ENCODE peak calls at places on chromosomes 4 and X, in seven cellular contexts. U is mesenchymal stem cell, L is fibroblast of lung, T is esophagus squamous epithelium, B is iPS DF 6.9, H is suprapubic skin, F is left lung. P is an unnamed sample. For H3K9me3 and H3K4me1, the result is how much of the 10 kb centered on the place peaks cover.

GRCh38 chr4:74338792-74339333 is 26.1 kb upstream of the EREG start:
- DNase-seq in U (peak), B (no peak), H (no peak), F (no peak), L (no peak), T (no peak), P (no peak)

GRCh38 chr4:149549911-149550310 is 265.7 kb downstream of the IQCM start:
- DNase-seq in U (no peak), H (no peak), B (peak), F (no peak), T (no peak), L (peak), P (no peak)

GRCh38 chrX:112753116-112753515 is 73.4 kb upstream of the LHFPL1 start:
- DNase-seq in L (no peak), H (no peak), F (no peak), T (no peak), U (no peak), B (no peak), P (no peak)

GRCh38 chr4:93416337-93417102 is 412.0 kb upstream of the ATOH1 start:
- DNase-seq in H (no peak), U (no peak), T (no peak), L (peak), B (no peak), F (no peak), P (no peak)

GRCh38 chrX:130106071-130106470 is 4.2 kb downstream of the ELF4 start:
- DNase-seq in F (no peak), U (no peak), T (no peak), B (no peak), L (no peak), H (no peak), P (no peak)

GRCh38 chrX:72258174-72258573 is 18.9 kb downstream of the RPS4X start:
- DNase-seq in U (peak), H (no peak), T (no peak), B (no peak), L (peak), F (no peak), P (no peak)

GRCh38 chrX:55340896-55341433 is 76.2 kb upstream of the PAGE3 start:
- DNase-seq in L (no peak), F (no peak), U (no peak), B (no peak), T (no peak), H (no peak), P (no peak)

GRCh38 chr4:119050501-119051090 is 85.0 kb upstream of the MYOZ2 start:
- DNase-seq in U (no peak), T (no peak), H (no peak), B (no peak), L (peak), F (no peak), P (no peak)

DNA sequence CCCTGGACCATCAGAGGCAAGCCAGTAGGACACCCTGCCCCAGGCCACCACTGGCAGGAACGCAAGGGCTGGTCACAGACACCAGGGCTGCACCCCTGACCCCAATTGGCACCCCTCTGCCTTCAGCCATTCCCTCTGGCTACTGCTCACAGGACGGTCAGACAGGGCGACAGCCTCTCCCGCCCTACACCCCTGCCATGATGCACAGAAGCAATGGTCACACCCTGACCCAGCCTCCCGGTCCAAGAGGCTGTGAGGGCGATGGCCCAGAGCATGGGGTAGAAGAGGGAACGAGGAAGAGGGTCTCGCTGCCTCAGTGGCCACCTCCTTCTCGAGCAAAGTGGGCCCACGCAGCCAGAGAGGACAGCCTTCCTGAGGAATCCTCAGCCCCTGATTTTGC is 143.5 kb downstream of the SOWAHB start:
- DNase-seq in T (no peak), L (no peak), U (no peak), F (no peak), B (no peak), H (no peak), P (peak)
- H3K4me3 ChIP-seq in T (no peak), L (no peak), U (no peak), F (no peak), B (no peak), H (no peak), P (no peak)

GRCh38 chrX:155949098-155949497 is 48.4 kb upstream of the IL9R start:
- DNase-seq in U (no peak), H (no peak), B (no peak), T (no peak), L (no peak), F (no peak), P (no peak)

GRCh38 chrX:155953055-155953454 is 44.4 kb upstream of the IL9R start:
- DNase-seq in B (no peak), H (no peak), U (no peak), L (no peak), T (no peak), F (no peak), P (no peak)

GRCh38 chrX:155956099-155956498 is 41.4 kb upstream of the IL9R start:
- DNase-seq in B (no peak), T (no peak), F (no peak), H (no peak), U (no peak), L (no peak), P (no peak)

GRCh38 chrX:155954793-155955192 is 42.7 kb upstream of the IL9R start:
- DNase-seq in U (no peak), H (no peak), L (no peak), F (no peak), T (no peak), B (no peak), P (no peak)

GRCh38 chrX:155951237-155951789 is 46.2 kb upstream of the IL9R start:
- DNase-seq in L (no peak), H (no peak), U (no peak), B (no peak), F (no peak), T (no peak), P (no peak)
- H3K9me3 ChIP-seq in L (under half), H (under half), U (under half), B (under half), F (under half), T (under half), P (under half)

GRCh38 chr4:15031197-15031596 is 28.9 kb downstream of the CPEB2 start:
- DNase-seq in U (no peak), B (no peak), L (peak), F (no peak), T (no peak), H (no peak), P (no peak)

GRCh38 chr4:15037923-15038541 is 35.8 kb downstream of the CPEB2 start:
- DNase-seq in H (no peak), T (no peak), U (no peak), F (no peak), L (peak), B (no peak), P (no peak)

GRCh38 chr4:15034071-15034764 is 31.9 kb downstream of the CPEB2 start:
- DNase-seq in H (no peak), L (peak), U (peak), T (no peak), F (no peak), B (no peak), P (no peak)

GRCh38 chr4:15031993-15032660 is 29.8 kb downstream of the CPEB2 start:
- DNase-seq in T (no peak), L (peak), B (no peak), F (no peak), U (peak), H (no peak), P (no peak)

DNA sequence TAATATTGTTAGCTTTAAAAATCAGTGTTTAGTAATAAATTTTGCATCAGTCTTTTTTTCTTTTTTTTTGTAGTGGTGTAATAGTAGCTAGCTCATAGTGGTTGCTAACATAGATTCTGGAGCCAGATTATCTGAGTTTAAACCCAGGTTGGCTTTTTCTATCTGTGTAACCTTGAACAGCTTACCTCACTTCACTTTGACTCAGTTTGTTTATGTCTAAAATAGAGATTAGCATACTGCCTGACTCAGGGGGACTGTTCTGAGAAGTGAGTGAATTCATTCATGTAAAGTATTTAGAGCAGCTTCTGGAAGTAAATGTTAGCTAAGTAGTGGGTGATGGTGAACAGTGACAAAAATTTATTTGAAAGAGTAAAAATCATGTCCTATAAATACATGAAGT is 32.9 kb downstream of the CPEB2 start:
- DNase-seq in B (no peak), T (no peak), H (no peak), F (no peak), U (peak), L (peak), P (no peak)
- H3K4me1 ChIP-seq in B (under half), T (under half), H (under half), F (under half), U (under half), L (under half), P (half or more)

GRCh38 chrX:53317365-53318069 is 36.1 kb upstream of the IQSEC2 start:
- DNase-seq in B (no peak), H (no peak), U (peak), F (peak), T (no peak), L (peak), P (no peak)
- H3K4me3 ChIP-seq in B (no peak), H (no peak), U (no peak), F (no peak), T (no peak), L (peak), P (no peak)

DNA sequence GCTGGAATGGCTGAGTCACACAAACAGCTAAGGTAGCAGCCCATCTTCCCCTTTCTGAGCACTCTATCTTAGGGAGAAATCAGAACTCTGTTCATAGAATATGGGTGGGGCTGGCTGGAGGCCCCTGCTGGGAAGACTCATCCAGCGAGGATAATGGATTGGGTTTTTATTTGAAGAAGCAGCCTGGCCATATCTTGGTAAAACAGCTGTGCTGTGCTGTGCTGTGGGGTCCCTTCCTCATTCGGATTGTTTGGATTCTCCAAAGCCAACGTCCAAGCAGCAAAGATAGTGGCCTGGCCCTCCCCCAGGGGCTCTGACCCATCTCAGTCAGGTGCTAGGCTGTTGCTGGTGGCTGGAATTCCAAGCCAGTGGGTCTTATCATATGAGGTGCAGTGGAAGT is 63.8 kb downstream of the ZNF718 start:
- DNase-seq in U (no peak), F (no peak), L (no peak), T (no peak), B (no peak), H (no peak), P (no peak)
- H3K9me3 ChIP-seq in U (half or more), F (under half), L (under half), T (half or more), B (under half), H (half or more), P (under half)

GRCh38 chrX:101231080-101231479 is 11.5 kb downstream of the DRP2 start:
- DNase-seq in U (no peak), H (no peak), L (no peak), B (no peak), F (no peak), T (no peak), P (no peak)
- H3K4me1 ChIP-seq in U (under half), H (under half), L (under half), B (under half), F (under half), T (under half), P (under half)